ENCODE peak calls at places on chromosomes 6 and 20, in eight cellular contexts. One of them, this sample, is unnamed.

GRCh38 chr6:24497254-24497989 is 2.7 kb downstream of the ALDH5A1 start:
- DNase-seq in heart right ventricle: no peak
- DNase-seq in PC-3: no peak
- DNase-seq in heart left ventricle: no peak
- DNase-seq in AG04450: no peak
- DNase-seq in breast epithelium: no peak
- DNase-seq in coronary artery: no peak
- DNase-seq in fibroblast of lung: no peak
- DNase-seq in this sample: no peak

GRCh38 chr6:144675231-144675861 is 390.2 kb downstream of the UTRN start:
- DNase-seq in fibroblast of lung: peak; percentile 82
- DNase-seq in PC-3: no peak
- DNase-seq in AG04450: no peak
- DNase-seq in breast epithelium: no peak
- DNase-seq in coronary artery: no peak
- DNase-seq in heart right ventricle: no peak
- DNase-seq in heart left ventricle: no peak
- DNase-seq in this sample: no peak

GRCh38 chr20:52201395-52201794 is 9.8 kb upstream of the ZFP64 start:
- DNase-seq in fibroblast of lung: no peak
- DNase-seq in heart right ventricle: no peak
- DNase-seq in PC-3: no peak
- DNase-seq in breast epithelium: no peak
- DNase-seq in coronary artery: no peak
- DNase-seq in AG04450: no peak
- DNase-seq in heart left ventricle: no peak
- DNase-seq in this sample: no peak

GRCh38 chr6:156347251-156348049 is 429.7 kb upstream of the ARID1B start:
- DNase-seq in coronary artery: no peak
- DNase-seq in breast epithelium: no peak
- DNase-seq in fibroblast of lung: peak; percentile 34
- DNase-seq in PC-3: peak; percentile 9
- DNase-seq in heart right ventricle: no peak
- DNase-seq in heart left ventricle: no peak
- DNase-seq in AG04450: peak; percentile 33
- DNase-seq in this sample: no peak

GRCh38 chr6:156425374-156425773 is 351.8 kb upstream of the ARID1B start:
- DNase-seq in PC-3: no peak
- DNase-seq in heart left ventricle: no peak
- DNase-seq in breast epithelium: no peak
- DNase-seq in fibroblast of lung: peak; percentile 78
- DNase-seq in coronary artery: no peak
- DNase-seq in AG04450: peak; percentile 58
- DNase-seq in heart right ventricle: no peak
- DNase-seq in this sample: no peak

GRCh38 chr6:28010526-28010925 is 53.5 kb downstream of the OR2B6 start:
- DNase-seq in AG04450: no peak
- DNase-seq in coronary artery: no peak
- DNase-seq in breast epithelium: no peak
- DNase-seq in heart left ventricle: no peak
- DNase-seq in fibroblast of lung: no peak
- DNase-seq in PC-3: no peak
- DNase-seq in heart right ventricle: no peak
- DNase-seq in this sample: no peak

GRCh38 chr6:77172578-77172977 is 290.7 kb downstream of the HTR1B start:
- DNase-seq in heart right ventricle: no peak
- DNase-seq in coronary artery: no peak
- DNase-seq in PC-3: no peak
- DNase-seq in fibroblast of lung: no peak
- DNase-seq in heart left ventricle: no peak
- DNase-seq in breast epithelium: no peak
- DNase-seq in AG04450: no peak
- DNase-seq in this sample: no peak

GRCh38 chr6:55957961-55958422 is 82.6 kb upstream of the BMP5 start:
- DNase-seq in fibroblast of lung: peak; percentile 53
- DNase-seq in PC-3: no peak
- DNase-seq in heart right ventricle: no peak
- DNase-seq in AG04450: no peak
- DNase-seq in coronary artery: no peak
- DNase-seq in breast epithelium: no peak
- DNase-seq in heart left ventricle: no peak
- DNase-seq in this sample: no peak

GRCh38 chr20:51350941-51351631 is 191.4 kb downstream of the NFATC2 start:
- DNase-seq in PC-3: peak; percentile 97
- DNase-seq in fibroblast of lung: peak; percentile 84
- DNase-seq in heart left ventricle: no peak
- DNase-seq in AG04450: peak; percentile 63
- DNase-seq in heart right ventricle: no peak
- DNase-seq in coronary artery: no peak
- DNase-seq in breast epithelium: no peak
- DNase-seq in this sample: no peak

GRCh38 chr6:168596316-168596715 is 155.3 kb downstream of the SMOC2 start:
- DNase-seq in PC-3: no peak
- DNase-seq in breast epithelium: no peak
- DNase-seq in heart right ventricle: no peak
- DNase-seq in fibroblast of lung: no peak
- DNase-seq in AG04450: no peak
- DNase-seq in coronary artery: peak; percentile 12
- DNase-seq in heart left ventricle: no peak
- DNase-seq in this sample: no peak

GRCh38 chr6:36958775-36959554 is 4.4 kb downstream of the PI16 start:
- DNase-seq in fibroblast of lung: no peak
- DNase-seq in heart right ventricle: no peak
- DNase-seq in AG04450: no peak
- DNase-seq in coronary artery: no peak
- DNase-seq in PC-3: no peak
- DNase-seq in heart left ventricle: no peak
- DNase-seq in breast epithelium: no peak
- DNase-seq in this sample: no peak

GRCh38 chr20:33667245-33668086 is 723 bp downstream of the ACTL10 start:
- DNase-seq in heart right ventricle: peak; percentile 85
- DNase-seq in PC-3: peak; percentile 76
- DNase-seq in heart left ventricle: peak; percentile 46
- DNase-seq in coronary artery: no peak
- DNase-seq in fibroblast of lung: peak; percentile 66
- DNase-seq in AG04450: no peak
- DNase-seq in breast epithelium: peak; percentile 69
- DNase-seq in this sample: peak; percentile 35

GRCh38 chr6:136616527-136616926 is 66.3 kb upstream of the MAP7 start:
- DNase-seq in coronary artery: no peak
- DNase-seq in PC-3: no peak
- DNase-seq in heart right ventricle: no peak
- DNase-seq in breast epithelium: no peak
- DNase-seq in AG04450: no peak
- DNase-seq in heart left ventricle: no peak
- DNase-seq in fibroblast of lung: no peak
- DNase-seq in this sample: no peak

GRCh38 chr6:169221264-169221663 is 32.4 kb downstream of the THBS2 start:
- DNase-seq in breast epithelium: no peak
- DNase-seq in PC-3: no peak
- DNase-seq in AG04450: no peak
- DNase-seq in heart right ventricle: no peak
- DNase-seq in heart left ventricle: no peak
- DNase-seq in fibroblast of lung: no peak
- DNase-seq in coronary artery: no peak
- DNase-seq in this sample: no peak

GRCh38 chr6:110085285-110085684 is 94.2 kb downstream of the WASF1 start:
- DNase-seq in fibroblast of lung: no peak
- DNase-seq in PC-3: no peak
- DNase-seq in breast epithelium: no peak
- DNase-seq in heart right ventricle: no peak
- DNase-seq in heart left ventricle: no peak
- DNase-seq in AG04450: no peak
- DNase-seq in coronary artery: no peak
- DNase-seq in this sample: no peak

GRCh38 chr6:165308926-165309731 is at the start of gene C6orf118:
- DNase-seq in breast epithelium: no peak
- DNase-seq in AG04450: no peak
- DNase-seq in fibroblast of lung: peak; percentile 29
- DNase-seq in coronary artery: no peak
- DNase-seq in heart right ventricle: peak; percentile 34
- DNase-seq in PC-3: peak; percentile 50
- DNase-seq in heart left ventricle: peak; percentile 63
- DNase-seq in this sample: peak; percentile 79

GRCh38 chr6:33658982-33659689 is 38.0 kb downstream of the ITPR3 start:
- DNase-seq in fibroblast of lung: no peak
- DNase-seq in PC-3: no peak
- DNase-seq in breast epithelium: no peak
- DNase-seq in coronary artery: no peak
- DNase-seq in heart right ventricle: no peak
- DNase-seq in heart left ventricle: no peak
- DNase-seq in AG04450: no peak
- DNase-seq in this sample: no peak

GRCh38 chr6:25084508-25084833 is 148.7 kb upstream of the RIPOR2 start:
- DNase-seq in heart left ventricle: no peak
- DNase-seq in AG04450: no peak
- DNase-seq in breast epithelium: no peak
- DNase-seq in fibroblast of lung: no peak
- DNase-seq in coronary artery: no peak
- DNase-seq in heart right ventricle: no peak
- DNase-seq in PC-3: no peak
- DNase-seq in this sample: no peak

GRCh38 chr6:153150400-153150766 is 19.3 kb upstream of the RGS17 start:
- DNase-seq in breast epithelium: no peak
- DNase-seq in coronary artery: no peak
- DNase-seq in PC-3: no peak
- DNase-seq in AG04450: no peak
- DNase-seq in heart left ventricle: no peak
- DNase-seq in heart right ventricle: no peak
- DNase-seq in fibroblast of lung: no peak
- DNase-seq in this sample: no peak

GRCh38 chr6:28673800-28674671 is 148.4 kb downstream of the GPX5 start:
- DNase-seq in heart left ventricle: no peak
- DNase-seq in PC-3: peak; percentile 92
- DNase-seq in coronary artery: no peak
- DNase-seq in heart right ventricle: no peak
- DNase-seq in AG04450: peak; percentile 33
- DNase-seq in breast epithelium: no peak
- DNase-seq in fibroblast of lung: peak; percentile 78
- DNase-seq in this sample: peak; percentile 83

GRCh38 chr6:48777411-48777810 is 666.4 kb upstream of the PTCHD4 start:
- DNase-seq in breast epithelium: no peak
- DNase-seq in heart left ventricle: no peak
- DNase-seq in heart right ventricle: no peak
- DNase-seq in PC-3: no peak
- DNase-seq in coronary artery: no peak
- DNase-seq in AG04450: no peak
- DNase-seq in fibroblast of lung: no peak
- DNase-seq in this sample: no peak
- H3K27ac ChIP-seq in breast epithelium: no peak overlapping the region
- H3K27ac ChIP-seq in heart left ventricle: no peak overlapping the region
- H3K27ac ChIP-seq in heart right ventricle: no peak overlapping the region
- H3K27ac ChIP-seq in PC-3: no peak overlapping the region
- H3K27ac ChIP-seq in coronary artery: no peak overlapping the region
- H3K27ac ChIP-seq in AG04450: no peak overlapping the region
- H3K27ac ChIP-seq in fibroblast of lung: no peak overlapping the region
- H3K27ac ChIP-seq in this sample: no peak overlapping the region

DNA sequence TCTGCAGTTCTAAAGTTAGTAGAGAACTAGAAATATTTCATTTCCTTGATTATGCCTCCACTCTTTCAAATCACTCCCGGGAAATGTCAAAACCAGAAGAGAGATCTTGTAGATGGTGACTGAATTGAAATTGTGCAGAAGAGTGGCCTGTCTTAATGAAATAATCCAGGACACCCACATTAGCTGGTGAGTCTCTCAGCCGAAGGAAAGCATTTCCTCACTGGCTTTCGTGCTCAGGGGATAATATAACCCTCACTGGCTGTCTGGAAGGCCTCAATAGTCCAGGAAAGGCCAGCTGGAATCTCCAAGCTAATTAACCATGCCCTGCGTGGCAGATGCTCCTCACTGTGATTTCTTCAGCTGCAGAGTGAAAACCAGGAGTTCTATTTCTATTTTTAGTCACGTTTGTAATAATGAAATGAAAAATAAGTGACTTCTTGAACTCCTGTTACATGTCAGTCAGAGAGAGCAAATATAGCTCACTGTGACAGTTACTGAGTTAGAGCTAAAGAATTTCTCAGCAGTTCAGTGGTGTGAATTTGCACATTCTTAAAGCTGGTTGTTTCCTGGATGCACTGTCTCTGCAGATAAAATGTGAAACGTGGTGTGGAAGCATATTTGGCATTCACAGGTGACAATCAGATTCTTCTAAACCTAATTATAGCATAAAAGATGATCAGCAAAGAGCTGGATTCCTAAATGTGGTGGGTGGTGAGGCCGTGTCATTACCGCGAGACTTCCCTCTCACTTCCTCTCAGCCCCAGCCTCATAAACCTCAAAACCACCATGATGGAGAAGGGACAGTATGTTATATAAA is 211.7 kb downstream of the LMBRD1 start:
- DNase-seq in fibroblast of lung: no peak
- DNase-seq in PC-3: no peak
- DNase-seq in heart right ventricle: no peak
- DNase-seq in heart left ventricle: no peak
- DNase-seq in breast epithelium: no peak
- DNase-seq in coronary artery: no peak
- DNase-seq in AG04450: no peak
- DNase-seq in this sample: peak; percentile 56
- H3K4me3 ChIP-seq in fibroblast of lung: no peak overlapping the region
- H3K4me3 ChIP-seq in PC-3: no peak overlapping the region
- H3K4me3 ChIP-seq in heart right ventricle: no peak overlapping the region
- H3K4me3 ChIP-seq in heart left ventricle: no peak overlapping the region
- H3K4me3 ChIP-seq in breast epithelium: no peak overlapping the region
- H3K4me3 ChIP-seq in coronary artery: peak overlapping the region; percentile 28
- H3K4me3 ChIP-seq in AG04450: no peak overlapping the region
- H3K4me3 ChIP-seq in this sample: no peak overlapping the region

DNA sequence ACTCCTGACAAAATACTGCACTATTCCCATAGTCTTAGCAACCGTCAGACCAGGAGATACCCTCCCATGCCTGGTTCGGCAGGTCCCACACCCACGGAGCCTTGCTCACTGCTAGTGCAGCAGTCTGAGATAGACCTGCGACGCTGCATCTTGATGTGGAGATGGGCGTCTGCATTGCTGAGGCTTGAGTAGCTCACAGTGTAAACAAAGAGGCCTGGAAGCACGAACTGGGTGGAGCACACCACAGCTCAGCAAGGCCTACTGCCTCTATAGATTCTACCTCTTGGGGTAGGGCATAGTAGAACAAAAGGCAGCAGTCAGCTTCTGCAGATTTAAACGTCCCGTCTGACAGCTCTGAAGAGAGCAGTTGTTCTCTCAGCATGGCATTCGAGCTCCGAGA is 25.4 kb downstream of the TMEM244 start:
- DNase-seq in PC-3: no peak
- DNase-seq in heart right ventricle: no peak
- DNase-seq in coronary artery: no peak
- DNase-seq in fibroblast of lung: no peak
- DNase-seq in AG04450: no peak
- DNase-seq in breast epithelium: no peak
- DNase-seq in heart left ventricle: no peak
- DNase-seq in this sample: no peak
- TF ChIP-seq CTCF in PC-3: no peak
- TF ChIP-seq CTCF in heart right ventricle: no peak
- TF ChIP-seq CTCF in coronary artery: no peak
- TF ChIP-seq CTCF in fibroblast of lung: no peak
- TF ChIP-seq CTCF in AG04450: no peak
- TF ChIP-seq CTCF in breast epithelium: no peak
- TF ChIP-seq CTCF in heart left ventricle: no peak
- TF ChIP-seq CTCF in this sample: no peak

DNA sequence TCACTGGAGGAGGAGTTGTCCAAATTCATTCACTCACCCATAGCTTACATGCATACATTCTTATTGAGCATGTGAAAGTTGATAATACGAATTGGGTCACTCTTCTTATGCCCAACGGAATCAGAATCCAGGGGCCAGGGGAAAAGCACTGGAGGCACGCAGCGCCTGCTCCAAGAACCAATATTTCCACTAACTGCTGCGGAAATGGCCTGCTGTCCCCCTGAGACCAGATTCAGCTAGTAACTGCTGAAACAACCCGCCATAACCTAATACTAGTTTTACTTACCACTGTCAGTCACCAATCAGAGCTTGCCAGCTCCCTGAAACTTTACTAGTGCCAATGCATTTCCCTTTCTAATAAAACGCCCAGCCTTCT is 641 bp upstream of the FKBP1A start:
- DNase-seq in PC-3: no peak
- DNase-seq in heart right ventricle: no peak
- DNase-seq in coronary artery: no peak
- DNase-seq in breast epithelium: no peak
- DNase-seq in AG04450: no peak
- DNase-seq in fibroblast of lung: no peak
- DNase-seq in heart left ventricle: no peak
- DNase-seq in this sample: no peak
- H3K27ac ChIP-seq in PC-3: peak overlapping the region; percentile 43
- H3K27ac ChIP-seq in heart right ventricle: peak overlapping the region; percentile 92
- H3K27ac ChIP-seq in coronary artery: peak overlapping the region; percentile 66
- H3K27ac ChIP-seq in breast epithelium: peak overlapping the region; percentile 79
- H3K27ac ChIP-seq in AG04450: no peak overlapping the region
- H3K27ac ChIP-seq in fibroblast of lung: peak overlapping the region; percentile 79
- H3K27ac ChIP-seq in heart left ventricle: peak overlapping the region; percentile 88
- H3K27ac ChIP-seq in this sample: no peak overlapping the region

This sample was measured in WERI-Rb-1.